ENCODE peak calls at places on chromosomes 6 and 20, in eight cellular contexts. C, Y, R, F, V, G, E and T are unnamed samples.

GRCh38 chr20:62624719-62625455 is 17.4 kb upstream of the SLCO4A1 start:
- DNase-seq in C (no peak), Y (peak), G (no peak), E (no peak), V (no peak), F (no peak), R (peak), T (no peak)

GRCh38 chr6:99838607-99839006 is 155.4 kb downstream of the MCHR2 start:
- DNase-seq in C (no peak), G (no peak), V (no peak), F (no peak), Y (no peak), R (no peak), E (no peak), T (no peak)

GRCh38 chr6:7535498-7535897 is 6.0 kb upstream of the DSP start:
- DNase-seq in C (no peak), R (no peak), F (no peak), G (peak), V (no peak), Y (no peak), E (no peak), T (no peak)

GRCh38 chr6:62298745-62299392 is 12.8 kb upstream of the KHDRBS2 start:
- DNase-seq in F (no peak), Y (no peak), R (no peak), G (no peak), E (no peak), C (no peak), V (no peak), T (no peak)

GRCh38 chr6:129673758-129674157 is 36.2 kb downstream of the ARHGAP18 start:
- DNase-seq in V (no peak), E (no peak), R (no peak), G (no peak), F (no peak), C (no peak), Y (no peak), T (no peak)

GRCh38 chr6:158041370-158041769 is 59.7 kb downstream of the SYNJ2 start:
- DNase-seq in V (no peak), F (no peak), Y (no peak), C (no peak), R (no peak), E (no peak), G (no peak), T (no peak)

GRCh38 chr20:49248301-49248700 is 29.1 kb downstream of the DDX27 start:
- DNase-seq in Y (no peak), C (no peak), R (no peak), G (no peak), F (no peak), E (no peak), V (no peak), T (no peak)

GRCh38 chr6:163538331-163538730 is 123.8 kb downstream of the QKI start:
- DNase-seq in C (no peak), G (no peak), F (no peak), V (no peak), E (no peak), R (no peak), Y (no peak), T (no peak)

GRCh38 chr20:1666802-1667201 is 9.2 kb upstream of the SIRPG start:
- DNase-seq in R (no peak), Y (no peak), V (no peak), C (no peak), F (no peak), G (no peak), E (no peak), T (no peak)

GRCh38 chr6:159023893-159024292 is 20.9 kb downstream of the TAGAP start:
- DNase-seq in F (no peak), R (no peak), C (no peak), Y (no peak), E (no peak), G (no peak), V (no peak), T (no peak)

GRCh38 chr6:28710466-28711191 is 184.9 kb downstream of the GPX5 start:
- DNase-seq in G (peak), R (no peak), V (peak), E (no peak), C (no peak), F (no peak), Y (no peak), T (no peak)

GRCh38 chr6:95593025-95593424 is 15.7 kb downstream of the MANEA start:
- DNase-seq in R (no peak), G (no peak), C (no peak), E (no peak), V (no peak), F (no peak), Y (peak), T (no peak)

GRCh38 chr20:61230-61629 is 26.2 kb upstream of the DEFB125 start:
- DNase-seq in Y (no peak), R (no peak), V (no peak), F (no peak), G (no peak), E (no peak), C (no peak), T (no peak)

GRCh38 chr6:157575436-157576145 is 194.6 kb downstream of the ZDHHC14 start:
- DNase-seq in G (no peak), R (no peak), F (no peak), Y (no peak), E (no peak), C (no peak), V (no peak), T (no peak)

GRCh38 chr6:110329729-110330436 is 28.3 kb downstream of the METTL24 start:
- DNase-seq in F (no peak), Y (peak), R (no peak), C (no peak), G (peak), E (peak), V (no peak), T (no peak)

GRCh38 chr6:148888853-148889252 is 142.0 kb downstream of the UST start:
- DNase-seq in C (no peak), V (no peak), R (no peak), E (no peak), F (no peak), G (peak), Y (no peak), T (no peak)

GRCh38 chr6:11200356-11200755 is 32.1 kb downstream of the NEDD9 start:
- DNase-seq in V (no peak), E (no peak), Y (no peak), G (peak), C (no peak), R (no peak), F (no peak), T (no peak)

GRCh38 chr6:71481021-71481420 is 192.4 kb downstream of the OGFRL1 start:
- DNase-seq in G (no peak), Y (no peak), F (no peak), R (no peak), E (no peak), C (no peak), V (no peak), T (no peak)

GRCh38 chr20:6735913-6736845 is 31.3 kb upstream of the BMP2 start:
- DNase-seq in V (peak), R (peak), Y (peak), E (no peak), G (no peak), F (no peak), C (no peak), T (no peak)
- H3K4me3 ChIP-seq in V (no peak), R (no peak), Y (no peak), E (no peak), G (no peak), F (no peak), C (no peak), T (no peak)

DNA sequence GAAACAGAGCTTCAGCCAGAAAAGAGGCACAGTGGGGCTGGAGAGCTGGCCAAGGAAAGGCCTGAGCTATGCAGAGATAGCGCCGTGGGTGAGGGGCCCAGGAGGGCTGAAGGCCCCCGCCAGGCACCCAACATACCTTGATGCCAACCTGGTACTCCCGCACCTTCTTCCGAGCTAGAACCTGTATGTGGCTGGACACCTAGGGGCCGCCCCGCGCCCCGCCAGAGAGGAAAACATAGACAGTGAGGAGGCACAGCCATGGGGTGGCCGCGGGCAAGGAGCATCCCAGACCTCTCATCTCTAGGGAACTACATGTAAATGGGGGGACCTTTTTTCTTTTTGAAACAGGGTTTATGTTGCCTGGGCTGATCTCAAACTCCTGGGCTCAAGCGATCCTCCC is 12.0 kb downstream of the RPL10A start:
- DNase-seq in R (no peak), C (no peak), Y (no peak), E (no peak), G (no peak), F (no peak), V (no peak), T (no peak)
- H3K27ac ChIP-seq in R (no peak), C (no peak), Y (no peak), E (no peak), G (no peak), F (no peak), V (no peak), T (no peak)

GRCh38 chr20:37299718-37300529 is 10.5 kb downstream of the MANBAL start:
- DNase-seq in G (peak), C (no peak), F (no peak), V (peak), E (no peak), Y (no peak), R (peak), T (no peak)
- H3K4me3 ChIP-seq in G (no peak), C (no peak), F (no peak), V (no peak), E (no peak), Y (no peak), R (no peak), T (no peak)

GRCh38 chr6:26269406-26270120 is 95.4 kb upstream of the BTN3A2 start:
- DNase-seq in R (no peak), E (no peak), C (no peak), G (no peak), Y (no peak), V (no peak), F (no peak), T (no peak)

GRCh38 chr6:26272171-26272631 is 92.8 kb upstream of the BTN3A2 start:
- DNase-seq in V (no peak), C (peak), Y (no peak), G (no peak), F (peak), R (peak), E (peak), T (no peak)

GRCh38 chr6:26270121-26270861 is 94.7 kb upstream of the BTN3A2 start:
- DNase-seq in G (no peak), E (no peak), V (no peak), F (no peak), Y (no peak), C (no peak), R (no peak), T (no peak)

GRCh38 chr6:26270903-26271639 is 93.9 kb upstream of the BTN3A2 start:
- DNase-seq in G (peak), V (peak), E (peak), R (peak), Y (peak), C (peak), F (peak), T (no peak)

DNA sequence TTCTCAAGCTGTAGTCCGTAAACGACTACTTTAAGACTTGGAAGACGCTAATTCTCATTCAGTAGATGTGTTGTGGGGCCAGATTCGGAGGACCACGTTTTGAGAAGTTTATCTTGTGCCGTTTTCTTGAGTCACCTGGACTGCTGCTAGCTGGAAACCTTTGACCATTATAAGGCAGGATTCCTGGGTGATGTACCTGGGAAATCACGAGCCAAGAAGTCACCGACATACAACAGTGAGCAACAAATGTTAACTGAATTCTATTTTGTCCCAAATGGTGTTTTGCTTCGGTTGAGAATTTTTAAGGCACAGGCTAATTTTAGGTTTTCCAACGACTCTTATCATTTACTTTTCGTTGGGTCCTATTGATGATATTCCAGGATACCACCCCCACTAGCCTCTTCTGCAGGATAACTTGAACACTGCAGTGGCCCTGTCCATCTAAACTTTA is 93.3 kb upstream of the BTN3A2 start:
- DNase-seq in Y (no peak), C (no peak), R (no peak), G (no peak), E (peak), V (no peak), F (no peak), T (no peak)
- H3K27ac ChIP-seq in Y (no peak), C (peak), R (peak), G (peak), E (peak), V (peak), F (peak), T (peak)